ENCODE peak calls at places on chromosome 21, in ten cellular contexts. R is CD4-positive, alpha-beta T cell; V is GM13976; G is HCT116; A is fibroblast of villous mesenchyme; J is mammary epithelial cell; C is dorsolateral prefrontal cortex; Z is psoas muscle; O is IMR-90; E is AG09309. I is an unnamed sample.

GRCh38 chr21:29208666-29209059 is 78.2 kb downstream of the MAP3K7CL start:
- DNase-seq in J (no peak), V (peak; percentile 26), G (no peak), R (no peak), Z (no peak), A (peak; percentile 69), O (peak; percentile 93), E (no peak), C (no peak), I (no peak)

GRCh38 chr21:38914531-38915385 is 109.0 kb downstream of the ETS2 start:
- DNase-seq in A (no peak), R (no peak), G (peak; percentile 28), C (no peak), E (no peak), J (no peak), O (peak; percentile 29), V (no peak), Z (no peak), I (no peak)

GRCh38 chr21:38256599-38257302 is at the start of gene KCNJ15:
- DNase-seq in R (no peak), E (no peak), J (peak; percentile 62), A (no peak), G (no peak), O (no peak), C (no peak), V (no peak), Z (no peak), I (no peak)

GRCh38 chr21:30164796-30165195 is 1.8 kb downstream of the CLDN17 start:
- DNase-seq in G (no peak), V (no peak), O (no peak), C (no peak), Z (no peak), E (no peak), A (no peak), J (peak; percentile 78), R (no peak), I (peak; percentile 79)

GRCh38 chr21:25360593-25360992 is 246.7 kb downstream of the MRPL39 start:
- DNase-seq in G (no peak), Z (no peak), A (no peak), R (no peak), O (no peak), E (no peak), V (no peak), J (no peak), C (no peak), I (no peak)

GRCh38 chr21:32562426-32562825 is 22.9 kb downstream of the TCP10L start:
- DNase-seq in Z (no peak), E (peak; percentile 72), R (no peak), A (peak; percentile 92), J (no peak), O (peak; percentile 83), V (no peak), G (no peak), C (no peak), I (no peak)

GRCh38 chr21:42542596-42542995 is 28.9 kb downstream of the SLC37A1 start:
- DNase-seq in E (no peak), Z (no peak), O (no peak), J (no peak), G (no peak), A (no peak), C (peak; percentile 21), V (no peak), R (no peak), I (no peak)

GRCh38 chr21:40512590-40512989 is 334.4 kb downstream of the DSCAM start:
- DNase-seq in G (no peak), O (no peak), Z (no peak), R (no peak), E (no peak), V (no peak), J (no peak), C (no peak), A (no peak), I (no peak)

GRCh38 chr21:31457675-31458074 is 113.6 kb upstream of the TIAM1 start:
- DNase-seq in R (no peak), O (no peak), A (no peak), J (no peak), C (no peak), G (no peak), E (no peak), Z (no peak), V (no peak), I (no peak)

GRCh38 chr21:31455506-31455905 is 111.4 kb upstream of the TIAM1 start:
- DNase-seq in Z (no peak), G (no peak), A (no peak), J (no peak), E (no peak), O (no peak), V (no peak), R (no peak), C (no peak), I (no peak)

GRCh38 chr21:31456201-31456600 is 112.1 kb upstream of the TIAM1 start:
- DNase-seq in C (no peak), J (no peak), E (no peak), O (no peak), V (no peak), A (no peak), Z (no peak), G (no peak), R (no peak), I (no peak)

GRCh38 chr21:31460985-31461384 is 116.9 kb upstream of the TIAM1 start:
- DNase-seq in E (no peak), G (no peak), A (no peak), V (no peak), O (no peak), Z (no peak), J (no peak), R (no peak), C (no peak), I (no peak)

GRCh38 chr21:31459457-31459856 is 115.4 kb upstream of the TIAM1 start:
- DNase-seq in O (no peak), E (no peak), V (no peak), J (no peak), R (no peak), C (no peak), Z (no peak), G (peak; percentile 27), A (no peak), I (no peak)
- TF ChIP-seq CTCF in O (no peak), E (no peak), V (no peak), J (no peak), R (no peak), C (no peak), Z (no peak), G (peak; percentile 70), A (no peak), I (no peak)

GRCh38 chr21:45991606-45992301 is 10.2 kb downstream of the COL6A1 start:
- DNase-seq in O (no peak), A (no peak), E (no peak), R (no peak), V (no peak), Z (peak; percentile 27), C (peak; percentile 21), G (no peak), J (no peak), I (no peak)

GRCh38 chr21:45990741-45991605 is 9.4 kb downstream of the COL6A1 start:
- DNase-seq in G (no peak), Z (peak; percentile 52), R (no peak), E (no peak), V (no peak), O (no peak), J (no peak), A (no peak), C (peak; percentile 14), I (no peak)

GRCh38 chr21:45994086-45994661 is 12.6 kb downstream of the COL6A1 start:
- DNase-seq in E (no peak), Z (peak; percentile 53), R (no peak), O (no peak), G (no peak), V (no peak), A (no peak), J (no peak), C (no peak), I (no peak)

GRCh38 chr21:45993210-45994085 is 11.9 kb downstream of the COL6A1 start:
- DNase-seq in E (no peak), G (no peak), J (no peak), A (no peak), O (no peak), Z (peak; percentile 74), C (peak; percentile 24), V (no peak), R (no peak), I (no peak)

GRCh38 chr21:45992311-45993209 is 11.0 kb downstream of the COL6A1 start:
- DNase-seq in C (peak; percentile 14), O (no peak), R (no peak), G (no peak), E (no peak), V (no peak), J (no peak), A (no peak), Z (peak; percentile 63), I (no peak)
- TF ChIP-seq CTCF in C (no peak), O (no peak), R (no peak), G (no peak), E (no peak), V (no peak), J (no peak), A (no peak), Z (no peak), I (no peak)

GRCh38 chr21:15549671-15550070 is 180.1 kb upstream of the USP25 start:
- DNase-seq in A (no peak), E (no peak), C (no peak), J (no peak), Z (no peak), R (no peak), G (no peak), V (no peak), O (peak; percentile 5), I (no peak)

GRCh38 chr21:15557925-15558324 is 171.9 kb upstream of the USP25 start:
- DNase-seq in G (no peak), R (no peak), J (no peak), C (no peak), E (no peak), Z (no peak), A (no peak), O (no peak), V (no peak), I (no peak)

GRCh38 chr21:15558884-15559283 is 170.9 kb upstream of the USP25 start:
- DNase-seq in J (no peak), R (no peak), V (no peak), O (no peak), E (no peak), Z (no peak), G (no peak), C (no peak), A (no peak), I (no peak)

DNA sequence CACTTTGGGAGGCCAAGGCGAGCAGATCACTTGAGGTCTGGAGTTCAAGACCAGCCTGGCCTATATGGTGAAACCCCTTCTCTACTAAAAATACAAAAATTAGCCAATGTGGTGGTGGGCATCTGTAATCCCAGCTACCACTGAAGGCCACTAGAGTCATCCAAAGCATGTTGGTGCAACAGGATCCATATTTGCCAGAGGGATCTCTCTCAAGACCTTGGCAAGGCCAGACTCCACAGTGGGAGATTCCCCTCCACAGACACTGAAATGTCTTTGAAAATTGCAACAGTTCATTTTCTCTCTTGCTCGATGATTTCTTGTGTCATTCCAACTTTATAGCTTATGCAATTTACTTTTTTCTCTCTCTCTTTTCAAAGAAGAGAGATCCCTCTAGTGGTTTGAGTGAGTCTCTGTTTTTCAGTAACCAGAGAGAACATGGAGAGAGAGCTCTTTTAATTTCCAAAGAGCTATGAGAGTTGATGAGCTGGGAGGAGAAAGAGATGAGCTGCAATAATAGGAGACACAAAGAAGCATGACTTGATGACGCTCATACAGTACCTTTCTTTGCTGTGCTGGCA is 176.8 kb upstream of the USP25 start:
- DNase-seq in J (peak; percentile 38), Z (no peak), V (no peak), O (peak; percentile 1), G (no peak), R (no peak), A (peak; percentile 17), E (no peak), C (no peak), I (peak; percentile 15)
- TF ChIP-seq CTCF in J (peak; percentile 56), Z (no peak), V (no peak), O (peak; percentile 42), G (peak; percentile 22), R (peak; percentile 75), A (peak; percentile 58), E (peak; percentile 37), C (peak; percentile 53), I (peak; percentile 38)

GRCh38 chr21:16913010-16913409 is 599.8 kb upstream of the CXADR start:
- DNase-seq in O (no peak), C (no peak), Z (no peak), G (no peak), E (no peak), A (no peak), J (no peak), R (no peak), V (no peak), I (no peak)

GRCh38 chr21:16911166-16911607 is 601.7 kb upstream of the CXADR start:
- DNase-seq in C (no peak), O (no peak), G (no peak), A (no peak), R (no peak), Z (no peak), V (no peak), J (no peak), E (no peak), I (no peak)

GRCh38 chr21:16912075-16912474 is 600.8 kb upstream of the CXADR start:
- DNase-seq in G (no peak), A (peak; percentile 40), R (no peak), E (peak; percentile 13), V (no peak), C (no peak), O (peak; percentile 22), J (no peak), Z (no peak), I (no peak)

GRCh38 chr21:16908087-16908486 is 604.8 kb upstream of the CXADR start:
- DNase-seq in Z (no peak), O (no peak), G (no peak), J (peak; percentile 11), V (no peak), C (no peak), E (peak; percentile 52), A (peak; percentile 39), R (no peak), I (no peak)

DNA sequence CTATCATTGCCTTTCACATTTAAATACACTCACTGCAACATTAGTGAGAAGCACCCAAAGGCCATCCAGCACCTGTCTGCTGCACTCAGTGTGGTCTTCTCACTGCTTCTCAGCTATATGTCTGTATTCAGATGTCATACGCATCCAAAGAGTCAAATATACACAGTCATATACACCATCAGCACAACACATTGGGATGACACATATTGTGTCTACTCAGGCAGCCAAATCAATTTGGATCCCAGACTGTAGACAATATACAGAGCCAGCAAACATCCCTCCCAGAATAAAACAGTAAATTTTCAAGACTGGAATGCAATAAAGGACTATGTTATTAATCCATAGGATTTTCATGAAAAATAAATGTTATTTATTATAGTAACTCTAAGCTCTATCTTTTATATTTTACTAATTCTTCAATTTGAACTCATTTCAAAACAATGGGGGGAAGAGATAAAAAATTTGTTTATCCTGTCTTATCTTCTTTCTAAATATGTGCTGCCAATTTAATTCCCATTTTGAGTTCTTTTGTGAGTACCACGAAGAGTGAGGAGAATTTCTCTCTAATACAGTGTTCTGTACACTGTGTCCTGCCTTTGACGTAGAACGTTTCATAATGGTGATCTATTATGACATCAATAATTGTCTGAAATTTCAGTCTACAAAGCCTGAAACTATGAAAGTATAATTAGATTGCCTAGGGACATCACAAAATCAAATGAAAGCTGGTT is 602.2 kb upstream of the CXADR start:
- DNase-seq in Z (no peak), G (no peak), V (no peak), R (no peak), C (no peak), A (no peak), O (no peak), E (no peak), J (no peak), I (no peak)
- TF ChIP-seq CTCF in Z (no peak), G (no peak), V (no peak), R (no peak), C (no peak), A (no peak), O (no peak), E (no peak), J (no peak), I (no peak)